ENCODE peak calls at places on chromosomes 11 and 22, in four cellular contexts. P is IMR-90, R is endothelial cell of umbilical vein, Q is K562. F is an unnamed sample. For H3K9me1, the result is how much of the 10 kb centered on the place peaks cover.

GRCh38 chr11:63917685-63918523 is 940 bp upstream of the RCOR2 start:
- DNase-seq in P (no peak), R (no peak), Q (peak), F (no peak)

GRCh38 chr11:45031912-45032519 is 81.3 kb upstream of the TP53I11 start:
- DNase-seq in P (no peak), R (no peak), Q (no peak), F (no peak)

GRCh38 chr11:70445091-70445490 is 46.8 kb downstream of the CTTN start:
- DNase-seq in P (no peak), R (no peak), Q (no peak), F (no peak)

GRCh38 chr11:106159846-106160245 is 82.4 kb downstream of the AASDHPPT start:
- DNase-seq in P (no peak), R (no peak), Q (no peak), F (no peak)

GRCh38 chr11:129163714-129164164 is 28.4 kb downstream of the ARHGAP32 start:
- DNase-seq in P (peak), R (no peak), Q (no peak), F (no peak)

GRCh38 chr22:35322126-35322525 is 22.4 kb downstream of the TOM1 start:
- DNase-seq in P (no peak), R (no peak), Q (no peak), F (no peak)

GRCh38 chr11:5691963-5692358 is 2.4 kb downstream of the TRIM22 start:
- DNase-seq in P (no peak), R (no peak), Q (no peak), F (no peak)

GRCh38 chr11:57154718-57155117 is 27.0 kb upstream of the LRRC55 start:
- DNase-seq in P (no peak), R (no peak), Q (no peak), F (no peak)

GRCh38 chr11:134355656-134356055 is 23.9 kb downstream of the GLB1L2 start:
- DNase-seq in P (no peak), R (no peak), Q (no peak), F (no peak)

GRCh38 chr11:69821511-69822040 is 2.4 kb upstream of the FGF3 start:
- DNase-seq in P (no peak), R (no peak), Q (no peak), F (no peak)

GRCh38 chr11:58963551-58964075 is 24.3 kb downstream of the GLYATL1 start:
- DNase-seq in P (peak), R (no peak), Q (no peak), F (peak)
- H3K9me1 ChIP-seq in P (under half), R (under half), Q (under half), F (under half)

GRCh38 chr11:620935-621814 is 3.6 kb downstream of the CDHR5 start:
- DNase-seq in P (no peak), R (no peak), Q (no peak), F (no peak)

GRCh38 chr11:618856-619624 is 3.3 kb upstream of the IRF7 start:
- DNase-seq in P (no peak), R (no peak), Q (no peak), F (no peak)

GRCh38 chr11:620201-620600 is 4.5 kb upstream of the IRF7 start:
- DNase-seq in P (no peak), R (no peak), Q (no peak), F (no peak)

GRCh38 chr11:617912-618682 is 2.3 kb upstream of the IRF7 start:
- DNase-seq in P (no peak), R (no peak), Q (no peak), F (no peak)

GRCh38 chr11:619625-620050 is 3.9 kb upstream of the IRF7 start:
- DNase-seq in P (no peak), R (no peak), Q (no peak), F (no peak)
- H2AFZ ChIP-seq in P (no peak), R (no peak), Q (no peak), F (no peak)

DNA sequence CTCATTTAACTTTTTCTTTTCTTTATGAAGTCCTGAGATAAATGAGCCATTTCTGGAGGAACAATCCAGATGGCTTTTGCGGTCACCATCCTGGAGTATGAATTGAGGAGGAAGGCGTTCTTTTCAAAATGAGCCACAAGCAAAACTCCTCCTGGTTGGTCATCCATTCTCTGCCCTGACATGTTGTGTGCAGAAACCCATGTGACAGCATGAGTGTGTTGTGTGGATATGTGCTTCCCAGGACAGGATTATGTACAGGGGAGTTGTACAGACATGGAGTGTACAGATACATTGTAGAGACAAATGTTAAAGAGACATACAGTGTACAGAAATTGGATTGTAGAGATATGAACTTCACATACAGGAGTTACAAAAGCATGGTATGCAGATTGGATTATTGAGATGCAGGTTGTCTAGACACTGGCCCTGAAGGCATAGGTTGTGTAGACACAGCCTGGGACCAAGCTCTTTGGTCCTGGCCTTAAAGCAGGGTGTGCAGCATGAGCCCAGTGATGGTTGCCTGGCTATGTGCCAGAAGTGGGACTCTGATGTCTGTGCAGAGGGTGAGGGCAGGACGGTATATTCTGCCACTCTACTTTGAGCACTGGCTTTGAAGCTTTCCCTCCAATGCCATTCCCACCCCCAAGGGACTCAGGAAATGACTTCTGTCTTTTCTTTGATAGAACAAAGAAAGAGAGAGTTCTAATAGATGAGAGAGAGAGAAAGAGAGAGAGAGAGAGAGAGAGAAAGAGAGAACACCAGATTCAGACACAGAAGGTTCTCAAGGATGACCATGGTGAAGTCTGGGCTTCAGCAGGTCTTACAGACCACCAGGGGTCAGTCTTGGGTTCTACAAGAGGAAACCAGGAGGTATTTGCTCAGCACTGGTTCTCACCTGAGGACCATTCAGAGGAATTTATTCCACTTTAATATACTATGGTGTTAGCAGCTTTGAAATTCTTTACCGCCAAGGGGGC is 178.6 kb upstream of the ZBED5 start:
- DNase-seq in P (peak), R (peak), Q (peak), F (peak)
- H3K9me1 ChIP-seq in P (under half), R (under half), Q (under half), F (under half)

GRCh38 chr11:35141034-35141433 is 2.1 kb downstream of the CD44 start:
- DNase-seq in P (no peak), R (no peak), Q (no peak), F (no peak)
- H2AFZ ChIP-seq in P (no peak), R (no peak), Q (no peak), F (no peak)

DNA sequence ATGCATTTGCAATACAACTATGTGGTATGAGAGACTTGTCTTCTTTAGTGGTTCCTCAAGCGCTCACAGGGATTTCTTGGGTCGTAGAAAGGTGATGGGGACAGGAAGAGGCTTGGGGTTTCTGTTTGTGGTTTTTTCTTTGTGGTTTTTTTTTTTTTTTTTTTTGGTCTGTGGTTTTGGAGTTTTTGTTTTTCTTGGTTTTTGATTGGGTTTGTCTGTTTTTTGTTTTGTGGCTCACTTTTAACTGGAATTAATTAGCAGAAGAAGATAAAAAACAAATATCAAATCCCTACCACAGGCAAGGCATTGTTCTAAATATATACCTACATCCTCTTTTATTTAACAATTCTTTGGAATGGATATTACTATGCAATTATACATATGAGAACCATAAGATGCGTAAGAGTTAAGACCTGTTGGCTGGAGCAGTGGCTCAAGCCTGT is 5.5 kb downstream of the TTC28 start:
- DNase-seq in P (peak), R (no peak), Q (no peak), F (no peak)
- H3K9me1 ChIP-seq in P (under half), R (under half), Q (under half), F (under half)

DNA sequence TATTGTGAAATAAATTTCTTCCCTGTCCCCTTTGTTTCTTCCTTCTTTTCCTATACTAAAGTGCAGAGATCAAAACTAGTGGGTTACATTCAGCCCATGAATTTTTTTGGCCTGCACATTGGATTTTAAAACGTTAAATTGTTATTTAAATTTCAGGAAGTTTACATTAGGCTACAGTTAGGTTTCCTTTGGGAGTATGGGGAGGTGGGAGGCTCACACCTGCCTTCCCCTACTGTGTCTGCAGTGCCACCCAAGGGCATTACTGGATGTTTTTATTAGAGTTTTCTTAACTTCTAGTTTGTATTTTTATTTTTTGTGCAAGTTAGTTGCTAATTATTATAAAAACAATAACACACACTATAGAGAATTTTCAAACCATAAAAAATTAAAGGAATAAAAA is 51.7 kb downstream of the CYB5R2 start:
- DNase-seq in P (no peak), R (no peak), Q (no peak), F (no peak)
- H2AFZ ChIP-seq in P (no peak), R (no peak), Q (no peak), F (no peak)

GRCh38 chr22:24696551-24697001 is 77.9 kb downstream of the PIWIL3 start:
- DNase-seq in P (no peak), R (no peak), Q (no peak), F (no peak)

GRCh38 chr22:24697141-24697540 is 77.4 kb downstream of the PIWIL3 start:
- DNase-seq in P (no peak), R (no peak), Q (no peak), F (no peak)

GRCh38 chr22:24697671-24698082 is 76.8 kb downstream of the PIWIL3 start:
- DNase-seq in P (no peak), R (peak), Q (no peak), F (peak)

GRCh38 chr22:24699861-24700260 is 74.7 kb downstream of the PIWIL3 start:
- DNase-seq in P (no peak), R (no peak), Q (no peak), F (no peak)

GRCh38 chr22:24698266-24698926 is 76.1 kb downstream of the PIWIL3 start:
- DNase-seq in P (no peak), R (no peak), Q (no peak), F (no peak)
- H3K9me1 ChIP-seq in P (under half), R (under half), Q (under half), F (under half)

F was measured in keratinocyte.